ENCODE peak calls at places on chromosomes 3 and 15, in eight cellular contexts. T is neural crest cell; A is WERI-Rb-1; D is Peyer's patch; I is T-cell; V is effector memory CD4-positive, alpha-beta T cell; F is amniotic epithelial cell; G is CD4-positive, alpha-beta T cell. P is an unnamed sample.

GRCh38 chr15:31586841-31587240 is 260.2 kb downstream of the KLF13 start:
- DNase-seq in I (no peak), D (no peak), G (no peak), V (no peak), F (no peak), A (no peak), T (no peak), P (no peak)

GRCh38 chr3:73324203-73325155 is 263.0 kb downstream of the EBLN2 start:
- DNase-seq in A (peak), G (no peak), V (no peak), I (no peak), D (no peak), F (no peak), T (no peak), P (no peak)

GRCh38 chr3:80040113-80040512 is 272.3 kb upstream of the ROBO1 start:
- DNase-seq in A (no peak), F (no peak), G (no peak), I (no peak), D (no peak), T (no peak), V (no peak), P (no peak)

GRCh38 chr3:119289371-119289770 is 4.8 kb upstream of the ARHGAP31 start:
- DNase-seq in T (no peak), G (no peak), D (no peak), F (no peak), I (no peak), A (no peak), V (no peak), P (no peak)

GRCh38 chr3:184872200-184872599 is 60.2 kb downstream of the VPS8 start:
- DNase-seq in T (no peak), A (no peak), G (no peak), V (no peak), D (no peak), F (peak), I (no peak), P (no peak)

GRCh38 chr3:50201573-50202315 is 3.3 kb upstream of the SLC38A3 start:
- DNase-seq in G (no peak), T (no peak), D (peak), V (no peak), I (no peak), A (peak), F (peak), P (peak)

GRCh38 chr3:127254730-127255129 is 33.1 kb downstream of the PRR20G start:
- DNase-seq in A (peak), V (no peak), G (no peak), D (no peak), T (no peak), F (no peak), I (no peak), P (peak)

GRCh38 chr3:124663690-124664089 is 66.6 kb upstream of the UMPS start:
- DNase-seq in A (no peak), I (no peak), T (no peak), V (no peak), D (no peak), F (peak), G (no peak), P (no peak)

GRCh38 chr3:126450219-126450618 is 25.5 kb downstream of the ZXDC start:
- DNase-seq in A (no peak), D (no peak), I (no peak), T (no peak), V (no peak), G (no peak), F (no peak), P (peak)

GRCh38 chr15:48794697-48795134 is 16.2 kb downstream of the CEP152 start:
- DNase-seq in T (no peak), I (no peak), G (no peak), A (no peak), F (no peak), V (no peak), D (no peak), P (no peak)

GRCh38 chr3:10142707-10143560 is 1.4 kb downstream of the VHL start:
- DNase-seq in D (no peak), T (no peak), I (peak), A (no peak), F (peak), G (no peak), V (no peak), P (no peak)

GRCh38 chr15:57312323-57313133 is 63.8 kb upstream of the CGNL1 start:
- DNase-seq in V (no peak), G (no peak), T (no peak), I (no peak), F (peak), A (no peak), D (peak), P (no peak)

GRCh38 chr3:46266598-46266997 is 24.3 kb downstream of the CCR3 start:
- DNase-seq in G (no peak), A (no peak), T (no peak), F (no peak), V (no peak), D (no peak), I (no peak), P (no peak)

GRCh38 chr3:159679900-159680299 is 308.7 kb upstream of the IL12A start:
- DNase-seq in D (no peak), V (no peak), I (no peak), A (no peak), F (no peak), G (no peak), T (no peak), P (no peak)

GRCh38 chr15:55999635-56000034 is 6.2 kb upstream of the NEDD4 start:
- DNase-seq in A (no peak), F (no peak), D (no peak), I (no peak), G (no peak), T (no peak), V (no peak), P (no peak)

GRCh38 chr15:70512772-70513362 is 250.5 kb downstream of the UACA start:
- DNase-seq in I (peak), T (peak), G (peak), A (peak), V (peak), F (peak), D (no peak), P (peak)

GRCh38 chr15:36757189-36757814 is 177.9 kb downstream of the CDIN1 start:
- DNase-seq in G (no peak), A (no peak), F (peak), I (no peak), V (no peak), D (no peak), T (no peak), P (no peak)

P was measured in BE2C.